ENCODE peak calls at places on chromosomes 4 and X, in five cellular contexts. X, T, I, U and C are unnamed samples.

GRCh38 chrX:154800508-154801207 is 4.6 kb downstream of the MPP1 start:
- DNase-seq in X (no peak), T (no peak), I (peak; percentile 67), U (no peak), C (no peak)

GRCh38 chrX:43880439-43880838 is 1.8 kb downstream of the MAOB start:
- DNase-seq in X (no peak), T (no peak), I (no peak), U (no peak), C (no peak)

GRCh38 chrX:103831803-103832544 is at the start of gene RAB9B:
- DNase-seq in X (peak; percentile 13), T (no peak), I (peak; percentile 21), U (peak; percentile 63), C (peak; percentile 30)

GRCh38 chr4:107478327-107478946 is 241.6 kb downstream of the PAPSS1 start:
- DNase-seq in X (no peak), T (no peak), I (no peak), U (no peak), C (no peak)

GRCh38 chr4:23890369-23891063 is 669 bp upstream of the PPARGC1A start:
- DNase-seq in X (no peak), T (no peak), I (no peak), U (no peak), C (no peak)

GRCh38 chr4:154928640-154929257 is 147.7 kb downstream of the RBM46 start:
- DNase-seq in X (no peak), T (peak; percentile 25), I (no peak), U (no peak), C (no peak)

GRCh38 chrX:132766452-132766851 is 192.0 kb downstream of the HS6ST2 start:
- DNase-seq in X (no peak), T (no peak), I (no peak), U (no peak), C (no peak)

GRCh38 chr4:119626420-119626819 is 2.2 kb downstream of the PDE5A start:
- DNase-seq in X (peak; percentile 10), T (no peak), I (no peak), U (no peak), C (no peak)

GRCh38 chr4:7335363-7336066 is 99.2 kb downstream of the PSAPL1 start:
- DNase-seq in X (peak; percentile 47), T (no peak), I (no peak), U (peak; percentile 64), C (no peak)

GRCh38 chr4:27010334-27010940 is 149.8 kb downstream of the STIM2 start:
- DNase-seq in X (peak; percentile 52), T (peak; percentile 62), I (no peak), U (peak; percentile 71), C (peak; percentile 5)

GRCh38 chr4:24105183-24106039 is 215.6 kb upstream of the PPARGC1A start:
- DNase-seq in X (no peak), T (peak; percentile 86), I (no peak), U (no peak), C (peak; percentile 85)

GRCh38 chr4:77619408-77619807 is 13.8 kb downstream of the CXCL13 start:
- DNase-seq in X (no peak), T (no peak), I (peak; percentile 42), U (no peak), C (no peak)